ENCODE peak calls at places on chromosomes 12 and 14, in four cellular contexts. M, I, Z and P are unnamed samples. For H3K9me3 and H3K36me3, the result is how much of the 10 kb centered on the place peaks cover.

GRCh38 chr12:7933255-7933726 is 2.7 kb downstream of the SLC2A3 start:
- DNase-seq in M (peak), I (peak), Z (peak), P (peak)

GRCh38 chr12:105228494-105228893 is 7.5 kb downstream of the APPL2 start:
- DNase-seq in M (no peak), I (no peak), Z (no peak), P (no peak)

GRCh38 chr12:120350576-120351350 is 18.2 kb downstream of the MSI1 start:
- DNase-seq in M (no peak), I (no peak), Z (no peak), P (peak)

GRCh38 chr14:50407089-50407813 is 10.6 kb upstream of the CDKL1 start:
- DNase-seq in M (no peak), I (no peak), Z (no peak), P (no peak)

GRCh38 chr12:105357162-105357691 is 26.7 kb downstream of the C12orf75 start:
- DNase-seq in M (no peak), I (no peak), Z (no peak), P (no peak)

GRCh38 chr14:56092761-56093160 is 25.4 kb upstream of the PELI2 start:
- DNase-seq in M (no peak), I (no peak), Z (no peak), P (no peak)

GRCh38 chr14:106874365-106874764 is 1348.0 kb downstream of the TMEM121 start:
- DNase-seq in M (no peak), I (no peak), Z (no peak), P (no peak)

GRCh38 chr12:25276199-25276937 is 25.6 kb upstream of the KRAS start:
- DNase-seq in M (peak), I (no peak), Z (no peak), P (no peak)

GRCh38 chr14:30656190-30656632 is 34.1 kb downstream of the SCFD1 start:
- DNase-seq in M (peak), I (no peak), Z (no peak), P (no peak)

GRCh38 chr12:108582981-108583770 is 14.7 kb downstream of the TMEM119 start:
- DNase-seq in M (no peak), I (no peak), Z (no peak), P (no peak)

GRCh38 chr12:108580531-108580930 is 17.4 kb downstream of the TMEM119 start:
- DNase-seq in M (peak), I (no peak), Z (no peak), P (peak)

GRCh38 chr12:108581311-108582227 is 16.3 kb downstream of the TMEM119 start:
- DNase-seq in M (no peak), I (no peak), Z (no peak), P (no peak)

GRCh38 chr12:108583971-108584370 is 13.9 kb downstream of the TMEM119 start:
- DNase-seq in M (no peak), I (no peak), Z (no peak), P (no peak)

GRCh38 chr12:108582509-108582908 is 15.4 kb downstream of the TMEM119 start:
- DNase-seq in M (no peak), I (no peak), Z (no peak), P (no peak)
- H3K9me3 ChIP-seq in M (under half), I (under half), Z (under half), P (under half)

DNA sequence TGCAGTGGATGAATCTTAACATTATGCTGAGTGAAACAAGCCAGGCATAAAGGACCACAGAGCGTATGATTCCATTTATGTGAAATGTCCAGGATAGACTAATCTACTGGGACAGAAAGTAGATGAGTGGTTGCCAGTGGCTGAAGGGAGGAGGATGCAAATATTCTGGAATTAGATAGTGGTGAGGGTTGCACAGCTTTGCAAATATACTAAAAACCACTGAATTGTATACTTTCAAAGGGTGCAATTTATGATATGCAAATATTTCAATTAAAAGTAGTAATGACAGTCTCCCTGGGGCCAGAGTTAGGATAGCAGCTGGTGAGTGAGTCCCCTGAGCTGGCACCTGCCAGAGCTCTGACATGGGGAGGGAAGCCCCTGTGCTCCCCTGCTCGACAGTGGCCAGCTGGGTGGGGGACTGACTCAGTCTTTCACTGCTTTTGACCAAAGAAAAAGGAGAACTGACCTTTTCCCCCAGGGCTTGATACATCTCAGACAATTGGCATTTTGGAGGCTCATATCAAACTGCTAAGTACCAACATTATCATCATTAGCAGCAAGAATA is 116.4 kb downstream of the GCH1 start:
- DNase-seq in M (no peak), I (no peak), Z (no peak), P (no peak)
- H3K36me3 ChIP-seq in M (under half), I (half or more), Z (under half), P (under half)

GRCh38 chr12:14521822-14522221 is 45.9 kb downstream of the PLBD1 start:
- DNase-seq in M (no peak), I (no peak), Z (no peak), P (no peak)
- H3K9me3 ChIP-seq in M (under half), I (under half), Z (under half), P (under half)

DNA sequence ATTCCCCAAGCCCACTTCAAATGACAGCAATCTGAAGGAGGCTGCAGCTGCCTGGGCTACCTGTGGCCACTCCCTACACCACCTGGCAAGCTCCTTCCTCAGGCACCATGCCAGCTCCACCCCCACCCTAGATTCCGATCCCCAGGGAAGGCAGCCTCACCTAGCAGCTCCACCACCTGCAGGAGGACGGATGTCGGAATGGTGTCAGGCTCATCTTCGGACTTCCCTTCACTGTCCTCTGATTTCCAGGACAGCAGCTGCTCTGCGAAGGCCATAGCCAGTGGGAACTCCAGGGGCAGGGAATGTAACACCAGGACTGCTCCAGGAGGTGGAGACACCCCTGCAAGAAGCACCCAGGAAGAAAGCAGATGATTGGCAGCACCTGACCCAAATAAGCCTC is 65.3 kb downstream of the TRAFD1 start:
- DNase-seq in M (no peak), I (no peak), Z (no peak), P (no peak)
- H3K36me3 ChIP-seq in M (under half), I (half or more), Z (under half), P (half or more)

DNA sequence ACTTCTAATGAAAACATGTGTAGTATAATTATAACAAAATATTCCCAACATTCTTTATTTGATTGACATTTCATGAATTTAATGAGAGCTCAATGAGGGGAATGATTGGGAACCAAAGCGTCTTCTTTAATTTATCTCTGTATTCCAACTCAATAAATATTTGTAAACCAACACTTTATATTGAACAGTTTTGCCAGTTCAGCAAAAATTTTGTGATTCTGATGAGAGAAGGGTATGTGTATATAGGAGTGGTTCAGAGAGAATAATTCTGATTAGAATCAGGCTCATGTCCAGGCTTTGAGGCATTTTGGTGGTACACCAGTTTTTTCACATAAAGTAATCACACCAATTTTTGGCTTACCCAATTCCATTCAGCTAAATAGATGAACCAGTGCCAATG is 564.2 kb downstream of the TMTC2 start:
- DNase-seq in M (no peak), I (no peak), Z (no peak), P (no peak)
- H3K9me3 ChIP-seq in M (under half), I (under half), Z (under half), P (under half)

GRCh38 chr12:100574262-100575074 is 984 bp downstream of the GAS2L3 start:
- DNase-seq in M (no peak), I (peak), Z (no peak), P (no peak)

GRCh38 chr12:100573168-100573498 is 351 bp upstream of the GAS2L3 start:
- DNase-seq in M (no peak), I (no peak), Z (no peak), P (no peak)

GRCh38 chr12:100576311-100577036 is 3.0 kb downstream of the GAS2L3 start:
- DNase-seq in M (no peak), I (no peak), Z (no peak), P (no peak)

GRCh38 chr12:100572184-100572583 is 1.3 kb upstream of the GAS2L3 start:
- DNase-seq in M (no peak), I (no peak), Z (no peak), P (no peak)

DNA sequence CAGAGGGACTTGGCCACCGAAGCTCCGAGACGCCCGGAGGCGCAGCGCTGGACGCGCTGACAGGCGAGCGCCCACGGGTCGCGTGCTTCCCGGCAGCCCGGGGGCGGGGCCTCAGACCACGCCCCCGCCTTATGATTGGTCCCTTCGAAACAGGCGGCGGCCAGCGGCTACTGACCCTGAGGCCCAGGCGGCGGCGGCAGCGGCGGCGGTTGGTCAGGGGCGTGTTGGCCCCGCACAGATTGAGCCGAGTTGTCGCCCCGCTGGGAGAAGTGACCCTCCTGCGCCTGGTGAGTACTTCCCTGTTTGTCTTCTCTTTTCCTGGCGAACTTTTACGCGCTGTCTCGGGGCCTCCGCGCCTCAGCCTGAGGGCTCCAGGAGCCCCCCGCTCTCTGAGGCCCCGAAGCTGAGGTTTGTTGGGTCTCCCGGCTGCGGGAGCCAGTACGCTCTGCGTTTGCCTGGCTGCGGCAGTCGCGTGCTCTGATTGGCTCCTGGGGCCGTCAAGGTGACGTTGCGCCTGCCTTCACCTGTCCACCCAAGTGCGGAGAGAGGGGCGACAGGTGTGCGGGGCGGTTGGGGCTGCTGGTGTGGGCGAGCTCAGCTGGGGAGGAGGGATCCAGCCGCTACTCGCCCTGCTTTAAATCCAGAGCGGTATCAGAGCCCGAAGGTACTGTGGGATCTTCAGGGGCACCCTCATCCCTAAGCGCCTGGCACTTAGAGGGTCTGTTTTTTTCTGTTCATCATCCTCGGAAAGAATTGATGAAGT is at the start of gene GAS2L3:
- DNase-seq in M (peak), I (peak), Z (peak), P (peak)
- H3K36me3 ChIP-seq in M (under half), I (under half), Z (under half), P (under half)

GRCh38 chr14:68616255-68616902 is 176.5 kb downstream of the ZFP36L1 start:
- DNase-seq in M (no peak), I (no peak), Z (no peak), P (no peak)
- H3K9me3 ChIP-seq in M (under half), I (under half), Z (under half), P (under half)

GRCh38 chr12:95863337-95863736 is 4.6 kb downstream of the SNRPF start:
- DNase-seq in M (no peak), I (no peak), Z (no peak), P (no peak)
- H3K36me3 ChIP-seq in M (under half), I (half or more), Z (under half), P (under half)